ENCODE peak calls at places on chromosomes 1 and 21, in nine cellular contexts. S, Q, U, H, B, D, K, G and T are unnamed samples.

GRCh38 chr1:48776400-48777218 is at the start of gene BEND5:
- DNase-seq in S (peak; percentile 54), Q (peak; percentile 46), U (no peak), H (no peak), B (peak; percentile 18), D (no peak), K (peak; percentile 58), G (peak; percentile 59), T (peak; percentile 25)

GRCh38 chr1:198124665-198125064 is 32.1 kb upstream of the NEK7 start:
- DNase-seq in S (no peak), Q (no peak), U (no peak), H (no peak), B (no peak), D (no peak), K (no peak), G (no peak), T (no peak)

GRCh38 chr1:155950829-155951228 is 9.4 kb downstream of the RXFP4 start:
- DNase-seq in S (no peak), Q (no peak), U (no peak), H (no peak), B (no peak), D (no peak), K (no peak), G (no peak), T (no peak)

GRCh38 chr21:15837603-15838002 is 107.8 kb downstream of the USP25 start:
- DNase-seq in S (peak; percentile 25), Q (no peak), U (no peak), H (no peak), B (no peak), D (no peak), K (no peak), G (no peak), T (peak; percentile 19)

GRCh38 chr1:53145942-53146708 is 3.7 kb upstream of the SLC1A7 start:
- DNase-seq in S (peak; percentile 73), Q (peak; percentile 28), U (no peak), H (peak; percentile 92), B (peak; percentile 99), D (peak; percentile 77), K (peak; percentile 77), G (peak; percentile 86), T (peak; percentile 27)

GRCh38 chr1:220680085-220680687 is 10.0 kb upstream of the C1orf115 start:
- DNase-seq in S (no peak), Q (no peak), U (peak; percentile 16), H (no peak), B (peak; percentile 73), D (no peak), K (no peak), G (no peak), T (no peak)

GRCh38 chr21:43679951-43680350 is 20.6 kb downstream of the RRP1B start:
- DNase-seq in S (no peak), Q (no peak), U (no peak), H (no peak), B (no peak), D (no peak), K (no peak), G (no peak), T (no peak)

GRCh38 chr1:154970631-154971340 is at the start of gene SHC1:
- DNase-seq in S (peak; percentile 97), Q (peak; percentile 94), U (peak; percentile 37), H (peak; percentile 77), B (peak; percentile 81), D (peak; percentile 97), K (peak; percentile 96), G (peak; percentile 78), T (peak; percentile 95)

GRCh38 chr1:61300899-61301298 is 218.5 kb downstream of the NFIA start:
- DNase-seq in S (no peak), Q (no peak), U (no peak), H (no peak), B (no peak), D (no peak), K (no peak), G (no peak), T (no peak)

GRCh38 chr1:57470028-57470427 is 46.2 kb upstream of the DAB1 start:
- DNase-seq in S (no peak), Q (no peak), U (no peak), H (no peak), B (no peak), D (no peak), K (no peak), G (no peak), T (no peak)

GRCh38 chr1:54604051-54604450 is 19.3 kb downstream of the FAM151A start:
- DNase-seq in S (no peak), Q (no peak), U (no peak), H (no peak), B (no peak), D (no peak), K (no peak), G (no peak), T (no peak)

GRCh38 chr1:41397943-41398342 is 36.7 kb downstream of the FOXO6 start:
- DNase-seq in S (no peak), Q (no peak), U (no peak), H (no peak), B (no peak), D (no peak), K (no peak), G (no peak), T (no peak)

GRCh38 chr1:52751589-52752306 is 25.5 kb downstream of the ZYG11B start:
- DNase-seq in S (peak; percentile 18), Q (no peak), U (no peak), H (no peak), B (no peak), D (no peak), K (no peak), G (no peak), T (no peak)

GRCh38 chr21:46289655-46290178 is 3.6 kb downstream of the YBEY start:
- DNase-seq in S (no peak), Q (no peak), U (no peak), H (no peak), B (no peak), D (no peak), K (no peak), G (no peak), T (no peak)

GRCh38 chr1:229579101-229579651 is 20.7 kb upstream of the ABCB10 start:
- DNase-seq in S (no peak), Q (peak; percentile 61), U (peak; percentile 36), H (no peak), B (peak; percentile 53), D (no peak), K (no peak), G (no peak), T (no peak)

GRCh38 chr1:205237526-205238484 is 10.1 kb downstream of the TMCC2 start:
- DNase-seq in S (no peak), Q (no peak), U (no peak), H (no peak), B (no peak), D (no peak), K (no peak), G (no peak), T (no peak)

GRCh38 chr1:12407050-12407961 is 177.5 kb downstream of the VPS13D start:
- DNase-seq in S (peak; percentile 36), Q (no peak), U (no peak), H (no peak), B (peak; percentile 90), D (no peak), K (no peak), G (no peak), T (peak; percentile 30)

GRCh38 chr1:228334954-228335353 is 71.7 kb downstream of the TRIM11 start:
- DNase-seq in S (no peak), Q (no peak), U (no peak), H (no peak), B (no peak), D (no peak), K (peak; percentile 14), G (no peak), T (no peak)
- H3K27ac ChIP-seq in S (no peak overlapping the region), Q (no peak overlapping the region), U (no peak overlapping the region), H (no peak overlapping the region), B (no peak overlapping the region), D (no peak overlapping the region), K (no peak overlapping the region), G (no peak overlapping the region), T (no peak overlapping the region)

GRCh38 chr1:58844176-58844575 is 60.3 kb upstream of the JUN start:
- DNase-seq in S (no peak), Q (no peak), U (no peak), H (no peak), B (no peak), D (no peak), K (no peak), G (no peak), T (no peak)

GRCh38 chr1:58839871-58840835 is 56.3 kb upstream of the JUN start:
- DNase-seq in S (no peak), Q (no peak), U (no peak), H (no peak), B (no peak), D (no peak), K (no peak), G (no peak), T (no peak)

GRCh38 chr1:58839147-58839795 is 55.4 kb upstream of the JUN start:
- DNase-seq in S (no peak), Q (no peak), U (no peak), H (no peak), B (no peak), D (no peak), K (no peak), G (no peak), T (no peak)

GRCh38 chr1:58842941-58843340 is 59.1 kb upstream of the JUN start:
- DNase-seq in S (no peak), Q (no peak), U (no peak), H (no peak), B (no peak), D (no peak), K (no peak), G (no peak), T (no peak)

GRCh38 chr1:58841455-58841854 is 57.6 kb upstream of the JUN start:
- DNase-seq in S (no peak), Q (no peak), U (peak; percentile 23), H (no peak), B (peak; percentile 30), D (no peak), K (no peak), G (no peak), T (no peak)
- TF ChIP-seq CTCF in S (no peak), Q (peak; percentile 44), U (peak; percentile 70), H (peak; percentile 40), B (peak; percentile 53), D (no peak), K (peak; percentile 19), G (no peak), T (no peak)

GRCh38 chr1:98316286-98316685 is 345.2 kb upstream of the SNX7 start:
- DNase-seq in S (no peak), Q (no peak), U (no peak), H (no peak), B (peak; percentile 78), D (no peak), K (no peak), G (no peak), T (no peak)

GRCh38 chr1:98315309-98315708 is 346.2 kb upstream of the SNX7 start:
- DNase-seq in S (no peak), Q (no peak), U (no peak), H (no peak), B (peak; percentile 78), D (no peak), K (no peak), G (no peak), T (no peak)

GRCh38 chr1:98314591-98314990 is 346.9 kb upstream of the SNX7 start:
- DNase-seq in S (no peak), Q (no peak), U (no peak), H (no peak), B (no peak), D (no peak), K (no peak), G (no peak), T (no peak)
- H3K4me1 ChIP-seq in S (no peaks in the 10 kb centered on the region), Q (no peaks in the 10 kb centered on the region), U (no peaks in the 10 kb centered on the region), H (peaks cover 7% of the 10 kb centered on the region), B (peaks cover 29% of the 10 kb centered on the region), D (no peaks in the 10 kb centered on the region), K (no peaks in the 10 kb centered on the region), G (no peaks in the 10 kb centered on the region), T (no peaks in the 10 kb centered on the region)

GRCh38 chr1:94095112-94095637 is 25.8 kb downstream of the ABCA4 start:
- DNase-seq in S (peak; percentile 83), Q (peak; percentile 90), U (no peak), H (no peak), B (no peak), D (peak; percentile 91), K (peak; percentile 82), G (peak; percentile 38), T (peak; percentile 72)
- H3K27ac ChIP-seq in S (peak overlapping the region; percentile 88), Q (peak overlapping the region; percentile 90), U (no peak overlapping the region), H (no peak overlapping the region), B (no peak overlapping the region), D (peak overlapping the region; percentile 83), K (peak overlapping the region; percentile 68), G (no peak overlapping the region), T (peak overlapping the region; percentile 72)